ENCODE peak calls at places on chromosomes 13 and 19, in ten cellular contexts. N, M, O, V, R, Z, T, C, U and G are unnamed samples.

GRCh38 chr19:41161903-41162302 is 31.1 kb upstream of the CYP2S1 start:
- DNase-seq in N (no peak), M (no peak), O (no peak), V (no peak), R (no peak), Z (no peak), T (no peak), C (no peak), U (no peak), G (no peak)

GRCh38 chr19:33298146-33298911 is 4.0 kb downstream of the CEBPA start:
- DNase-seq in N (no peak), M (no peak), O (no peak), V (peak; percentile 57), R (no peak), Z (no peak), T (no peak), C (peak; percentile 66), U (no peak), G (no peak)

GRCh38 chr13:27425151-27425917 is 915 bp downstream of the GTF3A start:
- DNase-seq in N (peak; percentile 9), M (no peak), O (no peak), V (no peak), R (no peak), Z (no peak), T (no peak), C (no peak), U (no peak), G (peak; percentile 6)

GRCh38 chr13:92384410-92384809 is 842.2 kb upstream of the GPC6 start:
- DNase-seq in N (no peak), M (no peak), O (no peak), V (no peak), R (no peak), Z (no peak), T (no peak), C (no peak), U (no peak), G (no peak)

GRCh38 chr19:38813323-38813722 is 578 bp upstream of the LGALS4 start:
- DNase-seq in N (no peak), M (no peak), O (no peak), V (no peak), R (no peak), Z (no peak), T (no peak), C (no peak), U (no peak), G (no peak)

GRCh38 chr19:41030651-41031050 is 39.6 kb downstream of the CYP2B6 start:
- DNase-seq in N (no peak), M (no peak), O (no peak), V (no peak), R (no peak), Z (no peak), T (no peak), C (no peak), U (no peak), G (no peak)

GRCh38 chr13:42612021-42612765 is 38.2 kb downstream of the TNFSF11 start:
- DNase-seq in N (no peak), M (no peak), O (no peak), V (no peak), R (no peak), Z (no peak), T (no peak), C (no peak), U (no peak), G (no peak)

GRCh38 chr19:876089-876488 is 16.6 kb downstream of the CFD start:
- DNase-seq in N (no peak), M (no peak), O (no peak), V (no peak), R (no peak), Z (no peak), T (no peak), C (no peak), U (no peak), G (no peak)

GRCh38 chr13:112973577-112973951 is 4.5 kb downstream of the MCF2L start:
- DNase-seq in N (no peak), M (no peak), O (no peak), V (no peak), R (no peak), Z (no peak), T (no peak), C (peak; percentile 70), U (no peak), G (no peak)

GRCh38 chr19:48991823-48992570 is 1.1 kb downstream of the GYS1 start:
- DNase-seq in N (peak; percentile 86), M (no peak), O (peak; percentile 71), V (no peak), R (peak; percentile 83), Z (no peak), T (peak; percentile 51), C (peak; percentile 76), U (peak; percentile 56), G (peak; percentile 68)

GRCh38 chr19:38194061-38194701 is 29.8 kb downstream of the DPF1 start:
- DNase-seq in N (no peak), M (no peak), O (no peak), V (no peak), R (no peak), Z (no peak), T (no peak), C (no peak), U (no peak), G (no peak)

GRCh38 chr13:68851026-68851425 is 1256.6 kb upstream of the ATXN8OS start:
- DNase-seq in N (no peak), M (peak; percentile 14), O (no peak), V (no peak), R (no peak), Z (no peak), T (no peak), C (no peak), U (no peak), G (no peak)

GRCh38 chr19:38417146-38417543 is 8.9 kb downstream of the RASGRP4 start:
- DNase-seq in N (no peak), M (no peak), O (no peak), V (no peak), R (no peak), Z (no peak), T (no peak), C (no peak), U (no peak), G (no peak)

GRCh38 chr19:55537741-55538111 is 793 bp upstream of the SBK2 start:
- DNase-seq in N (no peak), M (no peak), O (no peak), V (no peak), R (peak; percentile 69), Z (no peak), T (no peak), C (peak; percentile 59), U (no peak), G (no peak)

GRCh38 chr19:34838753-34839431 is 65.9 kb upstream of the ZNF599 start:
- DNase-seq in N (peak; percentile 28), M (no peak), O (no peak), V (no peak), R (no peak), Z (no peak), T (no peak), C (peak; percentile 77), U (no peak), G (no peak)

GRCh38 chr19:44777715-44778347 is at the start of gene CBLC:
- DNase-seq in N (no peak), M (no peak), O (no peak), V (peak; percentile 89), R (no peak), Z (no peak), T (no peak), C (peak; percentile 92), U (no peak), G (peak; percentile 90)

GRCh38 chr19:3054972-3055740 is 7.1 kb downstream of the TLE5 start:
- DNase-seq in N (no peak), M (no peak), O (no peak), V (no peak), R (peak; percentile 17), Z (no peak), T (no peak), C (no peak), U (no peak), G (peak; percentile 65)

GRCh38 chr19:10961073-10961762 is 388 bp downstream of the SMARCA4 start:
- DNase-seq in N (peak; percentile 40), M (peak; percentile 67), O (peak; percentile 23), V (no peak), R (no peak), Z (no peak), T (no peak), C (peak; percentile 67), U (no peak), G (no peak)

GRCh38 chr19:14337510-14337909 is 43.7 kb upstream of the ADGRE5 start:
- DNase-seq in N (peak; percentile 30), M (no peak), O (no peak), V (no peak), R (no peak), Z (peak; percentile 46), T (peak; percentile 66), C (peak; percentile 50), U (peak; percentile 62), G (peak; percentile 18)